ENCODE peak calls at places on chromosomes 11 and 22, in eight cellular contexts. A is heart left ventricle; K is pancreas; H is heart right ventricle; N is aorta; E is gastrocnemius medialis; S is Panc1; V is CD8-positive, alpha-beta T cell. U is an unnamed sample. For H3K4me1, the result is how much of the 10 kb centered on the place peaks cover.

GRCh38 chr11:114348200-114349191 is 51.8 kb downstream of the C11orf71 start:
- ATAC-seq in A (no peak), K (peak), H (peak), N (no peak), E (no peak), S (peak), V (peak), U (peak)

GRCh38 chr22:20071524-20071972 is 8.5 kb upstream of the DGCR8 start:
- ATAC-seq in A (no peak), K (no peak), H (no peak), N (no peak), E (no peak), S (no peak), V (no peak), U (no peak)

GRCh38 chr22:45688606-45689080 is 17.0 kb downstream of the ATXN10 start:
- ATAC-seq in A (peak), K (peak), H (peak), N (peak), E (peak), S (peak), V (no peak), U (no peak)

GRCh38 chr11:67437082-67437821 is at the start of gene PTPRCAP:
- ATAC-seq in A (no peak), K (no peak), H (peak), N (no peak), E (no peak), S (no peak), V (peak), U (no peak)

GRCh38 chr11:116357769-116358544 is 414.8 kb downstream of the BUD13 start:
- ATAC-seq in A (no peak), K (no peak), H (no peak), N (peak), E (no peak), S (no peak), V (no peak), U (no peak)

GRCh38 chr11:122375687-122376399 is 259.8 kb upstream of the BLID start:
- ATAC-seq in A (no peak), K (no peak), H (no peak), N (no peak), E (no peak), S (no peak), V (no peak), U (no peak)

GRCh38 chr22:20551805-20552449 is 44.5 kb downstream of the MED15 start:
- ATAC-seq in A (peak), K (peak), H (peak), N (peak), E (peak), S (no peak), V (no peak), U (peak)

GRCh38 chr11:74010306-74010981 is 1.6 kb upstream of the UCP3 start:
- ATAC-seq in A (no peak), K (no peak), H (no peak), N (no peak), E (peak), S (peak), V (no peak), U (no peak)

GRCh38 chr22:46113910-46114517 is 36.3 kb upstream of the PPARA start:
- ATAC-seq in A (no peak), K (no peak), H (peak), N (peak), E (peak), S (no peak), V (no peak), U (peak)

GRCh38 chr11:130766650-130767297 is 149.5 kb downstream of the SNX19 start:
- ATAC-seq in A (no peak), K (no peak), H (no peak), N (no peak), E (no peak), S (no peak), V (no peak), U (no peak)

GRCh38 chr11:107719557-107720304 is 7.9 kb upstream of the SLN start:
- ATAC-seq in A (no peak), K (no peak), H (peak), N (peak), E (peak), S (no peak), V (no peak), U (peak)

GRCh38 chr11:96199563-96200025 is 143.4 kb downstream of the MAML2 start:
- ATAC-seq in A (no peak), K (peak), H (no peak), N (no peak), E (no peak), S (no peak), V (peak), U (no peak)
- H3K4me1 ChIP-seq in A (under half), K (under half), H (half or more), N (under half), E (under half), S (under half), V (half or more), U (under half)

GRCh38 chr11:61974766-61975631 is 7.6 kb upstream of the FTH1 start:
- ATAC-seq in A (no peak), K (peak), H (no peak), N (no peak), E (no peak), S (no peak), V (no peak), U (no peak)
- H3K4me1 ChIP-seq in A (under half), K (half or more), H (half or more), N (under half), E (under half), S (under half), V (under half), U (under half)

GRCh38 chr22:39292002-39292401 is 27.4 kb downstream of the RPL3 start:
- ATAC-seq in A (no peak), K (peak), H (peak), N (peak), E (no peak), S (peak), V (no peak), U (no peak)

GRCh38 chr22:39291501-39291900 is 27.9 kb downstream of the RPL3 start:
- ATAC-seq in A (no peak), K (no peak), H (no peak), N (no peak), E (no peak), S (peak), V (no peak), U (no peak)

GRCh38 chr22:39290724-39291161 is 28.7 kb downstream of the RPL3 start:
- ATAC-seq in A (peak), K (peak), H (peak), N (peak), E (peak), S (peak), V (no peak), U (peak)

GRCh38 chr22:39293766-39294368 is 25.6 kb downstream of the RPL3 start:
- ATAC-seq in A (no peak), K (no peak), H (no peak), N (no peak), E (no peak), S (no peak), V (no peak), U (no peak)

DNA sequence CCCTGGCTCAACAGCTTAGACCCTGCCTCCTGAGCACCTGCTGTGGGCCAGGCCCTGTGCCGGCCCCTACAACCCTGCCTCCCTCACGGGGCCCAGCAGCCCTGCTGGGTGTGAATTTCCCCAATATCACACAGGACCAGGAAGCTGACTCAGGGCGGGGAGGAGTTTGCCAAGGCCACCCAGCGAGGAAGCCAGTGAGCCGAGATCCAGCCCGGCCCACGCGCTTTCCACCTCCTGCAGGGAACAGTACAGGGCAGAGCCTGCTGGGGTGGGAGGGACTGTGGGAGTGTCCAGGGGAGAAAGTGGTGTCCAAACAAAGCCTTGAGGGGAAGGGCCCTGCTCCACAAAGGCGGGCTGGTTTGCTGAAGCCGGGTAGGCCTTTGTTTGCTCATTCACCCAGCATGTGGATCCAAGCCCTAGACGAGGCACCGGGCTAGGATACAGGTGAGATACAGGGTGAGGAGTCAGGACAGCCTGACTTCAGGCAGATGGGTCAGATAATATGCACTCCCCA is 26.8 kb downstream of the RPL3 start:
- ATAC-seq in A (peak), K (peak), H (peak), N (peak), E (peak), S (peak), V (no peak), U (peak)
- H3K4me1 ChIP-seq in A (under half), K (under half), H (half or more), N (under half), E (under half), S (half or more), V (under half), U (under half)

GRCh38 chr22:44549701-44550100 is 51.7 kb upstream of the RTL6 start:
- ATAC-seq in A (no peak), K (no peak), H (no peak), N (no peak), E (no peak), S (no peak), V (no peak), U (no peak)

GRCh38 chr22:44546686-44547310 is 48.8 kb upstream of the RTL6 start:
- ATAC-seq in A (no peak), K (no peak), H (no peak), N (no peak), E (no peak), S (no peak), V (no peak), U (no peak)

GRCh38 chr22:44547371-44547770 is 49.3 kb upstream of the RTL6 start:
- ATAC-seq in A (no peak), K (no peak), H (no peak), N (no peak), E (no peak), S (no peak), V (no peak), U (no peak)

GRCh38 chr22:44550666-44551491 is 52.8 kb upstream of the RTL6 start:
- ATAC-seq in A (peak), K (peak), H (peak), N (peak), E (no peak), S (peak), V (peak), U (peak)

GRCh38 chr22:44549021-44549420 is 51.0 kb upstream of the RTL6 start:
- ATAC-seq in A (no peak), K (no peak), H (no peak), N (no peak), E (no peak), S (no peak), V (no peak), U (no peak)
- H3K4me1 ChIP-seq in A (under half), K (under half), H (under half), N (under half), E (under half), S (under half), V (under half), U (under half)

GRCh38 chr11:86246293-86246675 is 1.7 kb downstream of the EED start:
- ATAC-seq in A (no peak), K (no peak), H (no peak), N (no peak), E (no peak), S (no peak), V (no peak), U (no peak)

GRCh38 chr11:86249307-86250098 is 5.0 kb downstream of the EED start:
- ATAC-seq in A (no peak), K (no peak), H (no peak), N (no peak), E (no peak), S (no peak), V (no peak), U (no peak)

GRCh38 chr11:86247608-86248007 is 3.1 kb downstream of the EED start:
- ATAC-seq in A (no peak), K (no peak), H (no peak), N (no peak), E (no peak), S (no peak), V (no peak), U (no peak)

GRCh38 chr11:86251285-86251830 is 6.8 kb downstream of the EED start:
- ATAC-seq in A (no peak), K (no peak), H (no peak), N (no peak), E (no peak), S (no peak), V (no peak), U (no peak)

GRCh38 chr11:86248609-86249008 is 4.1 kb downstream of the EED start:
- ATAC-seq in A (no peak), K (no peak), H (no peak), N (no peak), E (no peak), S (no peak), V (no peak), U (no peak)
- H3K4me1 ChIP-seq in A (under half), K (under half), H (under half), N (under half), E (under half), S (half or more), V (under half), U (under half)

GRCh38 chr11:120023120-120023519 is 114.8 kb downstream of the TRIM29 start:
- ATAC-seq in A (no peak), K (no peak), H (no peak), N (no peak), E (no peak), S (no peak), V (no peak), U (no peak)

GRCh38 chr11:120021978-120022377 is 115.9 kb downstream of the TRIM29 start:
- ATAC-seq in A (no peak), K (no peak), H (no peak), N (no peak), E (no peak), S (no peak), V (no peak), U (no peak)

GRCh38 chr11:120021391-120021953 is 116.4 kb downstream of the TRIM29 start:
- ATAC-seq in A (no peak), K (no peak), H (no peak), N (no peak), E (no peak), S (no peak), V (no peak), U (no peak)

GRCh38 chr11:120023551-120023950 is 114.4 kb downstream of the TRIM29 start:
- ATAC-seq in A (no peak), K (no peak), H (no peak), N (no peak), E (no peak), S (no peak), V (no peak), U (no peak)

GRCh38 chr11:120022617-120023016 is 115.3 kb downstream of the TRIM29 start:
- ATAC-seq in A (no peak), K (no peak), H (no peak), N (no peak), E (no peak), S (no peak), V (no peak), U (no peak)
- H3K4me1 ChIP-seq in A (under half), K (under half), H (under half), N (under half), E (under half), S (under half), V (under half), U (under half)

GRCh38 chr11:12798609-12799011 is 124.4 kb downstream of the TEAD1 start:
- ATAC-seq in A (no peak), K (no peak), H (no peak), N (no peak), E (no peak), S (no peak), V (no peak), U (no peak)
- H3K4me1 ChIP-seq in A (under half), K (under half), H (under half), N (under half), E (half or more), S (under half), V (under half), U (half or more)